ENCODE peak calls at places on chromosomes 16 and 17, in eight cellular contexts. F, E, L, R, H, A, J and C are unnamed samples.

GRCh38 chr17:909642-910323 is 69.8 kb downstream of the NXN start:
- DNase-seq in A (no peak), H (no peak), E (no peak), L (peak; percentile 72), R (no peak), F (no peak), J (no peak), C (no peak)

GRCh38 chr17:42133461-42134041 is 10.9 kb downstream of the HSPB9 start:
- DNase-seq in H (no peak), R (no peak), L (no peak), J (peak; percentile 89), A (no peak), E (no peak), F (no peak), C (peak; percentile 38)

GRCh38 chr16:13110124-13110796 is 208.9 kb downstream of the SHISA9 start:
- DNase-seq in L (no peak), E (no peak), H (peak; percentile 68), F (peak; percentile 18), A (no peak), J (no peak), R (no peak), C (no peak)

GRCh38 chr17:8285270-8286181 is 2.9 kb upstream of the RANGRF start:
- DNase-seq in F (no peak), R (no peak), J (no peak), L (no peak), A (no peak), H (no peak), E (no peak), C (no peak)

GRCh38 chr17:40028595-40028994 is 13.4 kb downstream of the CSF3 start:
- DNase-seq in J (no peak), R (no peak), A (no peak), F (no peak), H (no peak), L (no peak), E (no peak), C (no peak)

GRCh38 chr16:72924918-72925630 is 122.9 kb downstream of the ZFHX3 start:
- DNase-seq in F (no peak), H (no peak), L (no peak), J (no peak), A (no peak), E (no peak), R (no peak), C (no peak)

GRCh38 chr16:15509051-15509592 is 74.7 kb downstream of the BMERB1 start:
- DNase-seq in F (no peak), J (no peak), L (no peak), H (no peak), A (peak; percentile 34), R (no peak), E (no peak), C (no peak)

GRCh38 chr17:15233022-15233805 is 31.9 kb downstream of the PMP22 start:
- DNase-seq in F (peak; percentile 27), E (no peak), L (no peak), A (no peak), R (no peak), J (peak; percentile 31), H (peak; percentile 23), C (no peak)

GRCh38 chr17:45127583-45128300 is 4.6 kb downstream of the PLCD3 start:
- DNase-seq in J (no peak), H (peak; percentile 46), F (no peak), E (no peak), R (no peak), A (no peak), L (peak; percentile 67), C (no peak)

GRCh38 chr16:78504391-78504945 is 405.0 kb downstream of the WWOX start:
- DNase-seq in A (no peak), L (peak; percentile 72), J (no peak), E (no peak), R (no peak), F (no peak), H (no peak), C (no peak)

GRCh38 chr17:8893621-8894020 is 26.1 kb upstream of the PIK3R6 start:
- DNase-seq in E (no peak), F (no peak), L (no peak), R (no peak), H (no peak), A (no peak), J (no peak), C (no peak)

GRCh38 chr17:38464251-38464722 is 36.0 kb downstream of the ARHGAP23 start:
- DNase-seq in E (no peak), F (no peak), R (no peak), A (no peak), H (peak; percentile 60), J (no peak), L (peak; percentile 67), C (no peak)

GRCh38 chr16:66324785-66325184 is 41.7 kb upstream of the CDH5 start:
- DNase-seq in R (no peak), A (no peak), E (no peak), H (peak; percentile 57), J (peak; percentile 47), F (peak; percentile 74), L (no peak), C (no peak)

GRCh38 chr16:59597269-59597668 is 863.2 kb upstream of the GOT2 start:
- DNase-seq in R (no peak), A (no peak), J (no peak), H (no peak), L (no peak), F (no peak), E (no peak), C (no peak)

GRCh38 chr16:180101-180920 is at the start of gene HBQ1:
- DNase-seq in J (no peak), E (no peak), A (no peak), H (no peak), L (no peak), F (peak; percentile 60), R (no peak), C (peak; percentile 45)

GRCh38 chr16:67006930-67007658 is 18.7 kb downstream of the CES4A start:
- DNase-seq in H (no peak), L (no peak), J (no peak), A (no peak), F (no peak), R (no peak), E (no peak), C (no peak)

GRCh38 chr17:83083368-83084201 is 4.2 kb downstream of the METRNL start:
- DNase-seq in E (no peak), H (peak; percentile 93), R (peak; percentile 64), F (no peak), A (no peak), J (no peak), L (peak; percentile 75), C (no peak)

GRCh38 chr16:13969711-13970110 is 49.8 kb downstream of the ERCC4 start:
- DNase-seq in E (no peak), A (no peak), J (no peak), L (no peak), H (no peak), R (no peak), F (no peak), C (no peak)

GRCh38 chr16:19872179-19872863 is 12.3 kb downstream of the GPRC5B start:
- DNase-seq in J (no peak), F (no peak), R (no peak), H (no peak), L (no peak), E (no peak), A (no peak), C (no peak)

GRCh38 chr17:63519972-63520882 is 2.9 kb upstream of the KCNH6 start:
- DNase-seq in F (no peak), L (no peak), J (peak; percentile 98), H (no peak), R (no peak), E (no peak), A (no peak), C (no peak)

GRCh38 chr17:2189231-2189630 is 114.4 kb downstream of the SMG6 start:
- DNase-seq in R (no peak), E (no peak), F (no peak), A (no peak), H (no peak), J (no peak), L (no peak), C (no peak)

GRCh38 chr16:13756411-13756810 is 163.5 kb upstream of the ERCC4 start:
- DNase-seq in R (no peak), L (no peak), F (no peak), H (no peak), J (no peak), A (no peak), E (no peak), C (no peak)

GRCh38 chr17:77106874-77107358 is 33.9 kb upstream of the SEC14L1 start:
- DNase-seq in R (no peak), A (no peak), F (no peak), J (no peak), E (no peak), H (no peak), L (no peak), C (no peak)

GRCh38 chr17:73365934-73366623 is 54.3 kb upstream of the CDC42EP4 start:
- DNase-seq in J (no peak), R (no peak), E (no peak), F (no peak), H (no peak), A (no peak), L (no peak), C (no peak)

GRCh38 chr17:61303334-61304096 is 96.1 kb upstream of the TBX2 start:
- DNase-seq in A (no peak), J (no peak), L (no peak), R (no peak), E (no peak), F (no peak), H (no peak), C (no peak)

GRCh38 chr17:40075216-40076100 is 12.7 kb downstream of the THRA start:
- DNase-seq in H (peak; percentile 53), E (peak; percentile 47), R (no peak), J (peak; percentile 19), A (peak; percentile 60), F (peak; percentile 87), L (peak; percentile 74), C (peak; percentile 52)

GRCh38 chr16:65071371-65072311 is 50.2 kb downstream of the CDH11 start:
- DNase-seq in F (no peak), H (no peak), E (no peak), R (no peak), A (no peak), J (peak; percentile 64), L (peak; percentile 56), C (no peak)